ENCODE peak calls at places on chromosomes 4 and X, in five cellular contexts. One of them, this sample, is unnamed.
A peak's percentile ranks its signal among the peaks of the same experiment; 100 is the strongest.

GRCh38 chr4:95985791-95986190 is 145.9 kb downstream of the PDHA2 start:
- DNase-seq in heart right ventricle: no peak
- DNase-seq in suprapubic skin: no peak
- DNase-seq in mammary epithelial cell: no peak
- DNase-seq in cardiac muscle cell: no peak
- DNase-seq in this sample: no peak

GRCh38 chrX:97685753-97686152 is 802.0 kb downstream of the RPA4 start:
- DNase-seq in heart right ventricle: no peak
- DNase-seq in suprapubic skin: no peak
- DNase-seq in mammary epithelial cell: peak; percentile 12
- DNase-seq in cardiac muscle cell: peak; percentile 61
- DNase-seq in this sample: no peak

GRCh38 chr4:126106658-126107057 is 791.9 kb downstream of the FAT4 start:
- DNase-seq in heart right ventricle: no peak
- DNase-seq in suprapubic skin: no peak
- DNase-seq in mammary epithelial cell: peak; percentile 2
- DNase-seq in cardiac muscle cell: no peak
- DNase-seq in this sample: no peak

GRCh38 chrX:24870143-24870542 is 145.6 kb downstream of the ARX start:
- DNase-seq in heart right ventricle: no peak
- DNase-seq in suprapubic skin: no peak
- DNase-seq in mammary epithelial cell: no peak
- DNase-seq in cardiac muscle cell: no peak
- DNase-seq in this sample: no peak

GRCh38 chr4:53778122-53778521 is 186.8 kb upstream of the LNX1 start:
- DNase-seq in heart right ventricle: no peak
- DNase-seq in suprapubic skin: no peak
- DNase-seq in mammary epithelial cell: no peak
- DNase-seq in cardiac muscle cell: no peak
- DNase-seq in this sample: no peak

GRCh38 chr4:170675568-170676262 is 586.0 kb upstream of the AADAT start:
- DNase-seq in heart right ventricle: no peak
- DNase-seq in suprapubic skin: no peak
- DNase-seq in mammary epithelial cell: peak; percentile 48
- DNase-seq in cardiac muscle cell: no peak
- DNase-seq in this sample: no peak

GRCh38 chrX:150683536-150684146 is 9.6 kb upstream of the MTMR1 start:
- DNase-seq in heart right ventricle: no peak
- DNase-seq in suprapubic skin: no peak
- DNase-seq in mammary epithelial cell: peak; percentile 27
- DNase-seq in cardiac muscle cell: peak; percentile 35
- DNase-seq in this sample: no peak

GRCh38 chr4:138177278-138177968 is 64.7 kb downstream of the SLC7A11 start:
- DNase-seq in heart right ventricle: no peak
- DNase-seq in suprapubic skin: no peak
- DNase-seq in mammary epithelial cell: no peak
- DNase-seq in cardiac muscle cell: no peak
- DNase-seq in this sample: no peak

GRCh38 chr4:56324011-56324610 is 63.2 kb downstream of the AASDH start:
- DNase-seq in heart right ventricle: no peak
- DNase-seq in suprapubic skin: no peak
- DNase-seq in mammary epithelial cell: no peak
- DNase-seq in cardiac muscle cell: no peak
- DNase-seq in this sample: no peak

GRCh38 chr4:52126946-52127345 is 75.8 kb downstream of the SPATA18 start:
- DNase-seq in heart right ventricle: no peak
- DNase-seq in suprapubic skin: no peak
- DNase-seq in mammary epithelial cell: peak; percentile 55
- DNase-seq in cardiac muscle cell: no peak
- DNase-seq in this sample: no peak

GRCh38 chr4:139764192-139764591 is 98.6 kb downstream of the MGST2 start:
- DNase-seq in heart right ventricle: peak; percentile 44
- DNase-seq in suprapubic skin: no peak
- DNase-seq in mammary epithelial cell: no peak
- DNase-seq in cardiac muscle cell: peak; percentile 46
- DNase-seq in this sample: peak; percentile 58

GRCh38 chr4:152972821-152973613 is 36.9 kb downstream of the FHDC1 start:
- DNase-seq in heart right ventricle: no peak
- DNase-seq in suprapubic skin: no peak
- DNase-seq in mammary epithelial cell: peak; percentile 82
- DNase-seq in cardiac muscle cell: no peak
- DNase-seq in this sample: no peak

GRCh38 chr4:155489261-155489660 is 112.5 kb upstream of the MAP9 start:
- DNase-seq in heart right ventricle: no peak
- DNase-seq in suprapubic skin: no peak
- DNase-seq in mammary epithelial cell: no peak
- DNase-seq in cardiac muscle cell: no peak
- DNase-seq in this sample: no peak

GRCh38 chr4:113311047-113311446 is 261.6 kb downstream of the ANK2 start:
- DNase-seq in heart right ventricle: no peak
- DNase-seq in suprapubic skin: no peak
- DNase-seq in mammary epithelial cell: peak; percentile 90
- DNase-seq in cardiac muscle cell: no peak
- DNase-seq in this sample: no peak

GRCh38 chr4:155569960-155570515 is 96.6 kb upstream of the GUCY1A1 start:
- DNase-seq in heart right ventricle: no peak
- DNase-seq in suprapubic skin: no peak
- DNase-seq in mammary epithelial cell: no peak
- DNase-seq in cardiac muscle cell: no peak
- DNase-seq in this sample: no peak

GRCh38 chrX:9997524-9997923 is 30.4 kb downstream of the CLDN34 start:
- DNase-seq in heart right ventricle: peak; percentile 29
- DNase-seq in suprapubic skin: no peak
- DNase-seq in mammary epithelial cell: no peak
- DNase-seq in cardiac muscle cell: no peak
- DNase-seq in this sample: no peak

GRCh38 chr4:55216871-55217635 is 91.7 kb upstream of the KDR start:
- DNase-seq in heart right ventricle: no peak
- DNase-seq in suprapubic skin: no peak
- DNase-seq in mammary epithelial cell: no peak
- DNase-seq in cardiac muscle cell: no peak
- DNase-seq in this sample: no peak

GRCh38 chr4:2806392-2807355 is 13.8 kb downstream of the SH3BP2 start:
- DNase-seq in heart right ventricle: peak; percentile 80
- DNase-seq in suprapubic skin: peak; percentile 72
- DNase-seq in mammary epithelial cell: no peak
- DNase-seq in cardiac muscle cell: no peak
- DNase-seq in this sample: no peak

GRCh38 chr4:81650871-81651270 is 179.2 kb upstream of the RASGEF1B start:
- DNase-seq in heart right ventricle: no peak
- DNase-seq in suprapubic skin: no peak
- DNase-seq in mammary epithelial cell: no peak
- DNase-seq in cardiac muscle cell: peak; percentile 5
- DNase-seq in this sample: no peak

GRCh38 chr4:21769404-21770147 is 179.0 kb downstream of the KCNIP4 start:
- DNase-seq in heart right ventricle: no peak
- DNase-seq in suprapubic skin: no peak
- DNase-seq in mammary epithelial cell: peak; percentile 80
- DNase-seq in cardiac muscle cell: no peak
- DNase-seq in this sample: no peak

GRCh38 chr4:81211956-81212355 is 3.1 kb downstream of the PRKG2 start:
- DNase-seq in heart right ventricle: no peak
- DNase-seq in suprapubic skin: no peak
- DNase-seq in mammary epithelial cell: no peak
- DNase-seq in cardiac muscle cell: no peak
- DNase-seq in this sample: no peak

GRCh38 chr4:3075652-3075981 is 1.1 kb downstream of the HTT start:
- DNase-seq in heart right ventricle: no peak
- DNase-seq in suprapubic skin: no peak
- DNase-seq in mammary epithelial cell: no peak
- DNase-seq in cardiac muscle cell: no peak
- DNase-seq in this sample: no peak

GRCh38 chr4:100936676-100937390 is 410.5 kb downstream of the PPP3CA start:
- DNase-seq in heart right ventricle: no peak
- DNase-seq in suprapubic skin: no peak
- DNase-seq in mammary epithelial cell: no peak
- DNase-seq in cardiac muscle cell: no peak
- DNase-seq in this sample: no peak

GRCh38 chr4:174119051-174119450 is 164.4 kb downstream of the FBXO8 start:
- DNase-seq in heart right ventricle: no peak
- DNase-seq in suprapubic skin: no peak
- DNase-seq in mammary epithelial cell: peak; percentile 18
- DNase-seq in cardiac muscle cell: no peak
- DNase-seq in this sample: no peak

GRCh38 chr4:31139767-31140166 is 419.6 kb downstream of the PCDH7 start:
- DNase-seq in heart right ventricle: no peak
- DNase-seq in suprapubic skin: no peak
- DNase-seq in mammary epithelial cell: no peak
- DNase-seq in cardiac muscle cell: no peak
- DNase-seq in this sample: no peak

GRCh38 chr4:1345905-1346780 is 865 bp upstream of the UVSSA start:
- DNase-seq in heart right ventricle: no peak
- DNase-seq in suprapubic skin: no peak
- DNase-seq in mammary epithelial cell: peak; percentile 37
- DNase-seq in cardiac muscle cell: peak; percentile 82
- DNase-seq in this sample: peak; percentile 61

GRCh38 chr4:24070117-24070516 is 180.3 kb upstream of the PPARGC1A start:
- DNase-seq in heart right ventricle: no peak
- DNase-seq in suprapubic skin: no peak
- DNase-seq in mammary epithelial cell: peak; percentile 45
- DNase-seq in cardiac muscle cell: no peak
- DNase-seq in this sample: no peak

GRCh38 chr4:149223659-149224058 is 592.0 kb downstream of the IQCM start:
- DNase-seq in heart right ventricle: no peak
- DNase-seq in suprapubic skin: no peak
- DNase-seq in mammary epithelial cell: peak; percentile 69
- DNase-seq in cardiac muscle cell: no peak
- DNase-seq in this sample: no peak

GRCh38 chr4:102783006-102783405 is 22.2 kb upstream of the MANBA start:
- DNase-seq in heart right ventricle: no peak
- DNase-seq in suprapubic skin: no peak
- DNase-seq in mammary epithelial cell: no peak
- DNase-seq in cardiac muscle cell: no peak
- DNase-seq in this sample: no peak

GRCh38 chr4:79141530-79141929 is 184.3 kb downstream of the NAA11 start:
- DNase-seq in heart right ventricle: no peak
- DNase-seq in suprapubic skin: no peak
- DNase-seq in mammary epithelial cell: peak; percentile 3
- DNase-seq in cardiac muscle cell: peak; percentile 82
- DNase-seq in this sample: no peak

DNA sequence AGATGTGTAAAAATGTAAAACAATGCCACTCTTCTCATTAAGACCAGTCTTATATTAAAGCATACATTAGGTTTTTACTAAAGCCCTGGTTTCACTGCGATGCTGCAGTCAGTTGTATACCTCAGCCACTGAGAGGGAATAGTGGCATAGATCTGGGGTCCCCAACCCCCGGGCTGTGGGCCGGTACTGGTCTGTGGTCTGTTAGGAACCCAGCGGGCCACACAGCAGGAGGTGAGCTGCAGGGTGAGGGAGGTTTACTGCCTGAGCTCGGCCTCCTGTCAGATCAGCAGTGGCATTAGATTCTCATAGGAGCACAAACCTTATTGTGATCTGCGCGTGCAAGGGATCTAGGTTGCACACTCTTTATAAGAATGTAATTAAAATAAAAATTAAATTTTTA is 28.0 kb upstream of the NFXL1 start:
- DNase-seq in heart right ventricle: no peak
- DNase-seq in suprapubic skin: no peak
- DNase-seq in mammary epithelial cell: no peak
- DNase-seq in cardiac muscle cell: no peak
- DNase-seq in this sample: no peak
- TF ChIP-seq CTCF in heart right ventricle: no peak
- TF ChIP-seq CTCF in suprapubic skin: no peak
- TF ChIP-seq CTCF in mammary epithelial cell: no peak
- TF ChIP-seq CTCF in cardiac muscle cell: no peak
- TF ChIP-seq CTCF in this sample: no peak

GRCh38 chr4:17781831-17782287 is 438 bp upstream of the FAM184B start:
- DNase-seq in heart right ventricle: no peak
- DNase-seq in suprapubic skin: no peak
- DNase-seq in mammary epithelial cell: no peak
- DNase-seq in cardiac muscle cell: peak; percentile 13
- DNase-seq in this sample: no peak
- H3K4me3 ChIP-seq in heart right ventricle: peak overlapping the region; percentile 40
- H3K4me3 ChIP-seq in suprapubic skin: peak overlapping the region; percentile 55
- H3K4me3 ChIP-seq in mammary epithelial cell: peak overlapping the region; percentile 42
- H3K4me3 ChIP-seq in cardiac muscle cell: peak overlapping the region; percentile 29
- H3K4me3 ChIP-seq in this sample: peak overlapping the region; percentile 48

DNA sequence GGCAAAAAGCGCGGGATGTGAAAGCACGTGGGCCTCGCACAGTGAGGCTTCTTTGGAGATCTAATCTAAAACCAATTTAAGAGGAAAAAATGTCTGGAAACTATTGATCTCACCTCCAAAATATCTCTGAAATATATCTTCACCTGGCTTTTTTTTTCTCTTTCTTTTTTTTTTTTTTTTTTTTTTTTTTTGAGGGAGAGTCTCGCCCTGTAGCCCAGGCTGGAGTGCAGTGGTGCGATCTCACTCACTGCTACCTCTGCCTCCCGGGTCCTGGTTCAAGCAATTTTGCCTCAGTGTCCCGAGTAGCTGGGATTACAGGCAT is 383 bp upstream of the ZMAT1 start:
- DNase-seq in heart right ventricle: no peak
- DNase-seq in suprapubic skin: no peak
- DNase-seq in mammary epithelial cell: no peak
- DNase-seq in cardiac muscle cell: no peak
- DNase-seq in this sample: no peak
- H3K27ac ChIP-seq in heart right ventricle: no peak overlapping the region
- H3K27ac ChIP-seq in suprapubic skin: no peak overlapping the region
- H3K27ac ChIP-seq in mammary epithelial cell: no peak overlapping the region
- H3K27ac ChIP-seq in cardiac muscle cell: no peak overlapping the region
- H3K27ac ChIP-seq in this sample: peak overlapping the region; percentile 95

DNA sequence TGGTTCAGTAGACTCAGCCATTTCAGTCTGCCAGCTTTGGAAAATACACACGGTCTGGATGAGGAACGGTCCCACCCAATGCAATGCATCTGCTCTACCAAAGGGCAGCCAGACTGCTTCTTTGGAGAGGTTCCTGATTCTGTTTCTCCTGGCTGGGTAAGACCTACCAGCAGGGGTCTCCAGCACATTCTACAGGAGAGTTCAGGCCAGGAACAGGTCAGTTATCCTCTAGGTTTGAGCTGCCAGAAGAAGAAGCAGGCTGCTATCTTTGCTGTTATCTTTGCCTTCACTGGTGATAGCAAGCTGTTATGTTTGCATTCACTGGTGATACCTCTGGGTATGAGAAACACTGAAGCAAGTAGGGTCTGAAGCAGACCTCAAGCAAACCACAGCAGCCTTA is 45.5 kb upstream of the PBDC1 start:
- DNase-seq in heart right ventricle: no peak
- DNase-seq in suprapubic skin: no peak
- DNase-seq in mammary epithelial cell: no peak
- DNase-seq in cardiac muscle cell: no peak
- DNase-seq in this sample: no peak
- TF ChIP-seq CTCF in heart right ventricle: no peak
- TF ChIP-seq CTCF in suprapubic skin: no peak
- TF ChIP-seq CTCF in mammary epithelial cell: peak; percentile 5
- TF ChIP-seq CTCF in cardiac muscle cell: no peak
- TF ChIP-seq CTCF in this sample: no peak